ENCODE peak calls at places on chromosome 5, in five cellular contexts. O, J, V, S and C are unnamed samples.

GRCh38 chr5:935510-936084 is 42.9 kb downstream of the TRIP13 start:
- DNase-seq in O (no peak), S (no peak), J (no peak), V (no peak), C (no peak)

GRCh38 chr5:54002183-54002770 is 308.1 kb downstream of the ARL15 start:
- DNase-seq in V (no peak), J (no peak), O (no peak), S (no peak), C (no peak)

GRCh38 chr5:87210743-87211142 is 56.9 kb upstream of the RASA1 start:
- DNase-seq in S (no peak), J (no peak), O (no peak), V (peak; percentile 15), C (no peak)

GRCh38 chr5:139445325-139446170 is 6.2 kb upstream of the DNAJC18 start:
- DNase-seq in S (no peak), O (no peak), V (no peak), J (no peak), C (no peak)

GRCh38 chr5:93722588-93722987 is 18.8 kb downstream of the POU5F2 start:
- DNase-seq in S (no peak), V (no peak), O (no peak), J (no peak), C (no peak)

GRCh38 chr5:75526065-75526464 is 14.4 kb downstream of the POLK start:
- DNase-seq in O (no peak), V (no peak), S (no peak), J (no peak), C (no peak)

GRCh38 chr5:105168806-105169205 is 1606.2 kb upstream of the NUDT12 start:
- DNase-seq in V (no peak), O (no peak), J (no peak), S (no peak), C (no peak)

GRCh38 chr5:52502591-52502990 is 285.1 kb upstream of the ITGA1 start:
- DNase-seq in O (no peak), S (no peak), V (no peak), J (no peak), C (no peak)

GRCh38 chr5:148831590-148832565 is 5.5 kb downstream of the ADRB2 start:
- DNase-seq in O (no peak), V (no peak), S (peak; percentile 59), J (no peak), C (no peak)

GRCh38 chr5:150137168-150137957 is 18.3 kb downstream of the PDGFRB start:
- DNase-seq in V (no peak), O (no peak), S (no peak), J (peak; percentile 97), C (peak; percentile 51)

GRCh38 chr5:151281001-151281639 is 22.4 kb downstream of the SLC36A3 start:
- DNase-seq in V (no peak), O (no peak), J (no peak), S (no peak), C (no peak)

GRCh38 chr5:141848771-141849370 is 29.3 kb downstream of the PCDH1 start:
- DNase-seq in V (no peak), O (peak; percentile 87), S (no peak), J (peak; percentile 71), C (peak; percentile 95)

GRCh38 chr5:58775699-58776098 is 192.8 kb downstream of the RAB3C start:
- DNase-seq in S (peak; percentile 39), O (no peak), J (no peak), V (no peak), C (no peak)

GRCh38 chr5:9482381-9482780 is 63.5 kb downstream of the SEMA5A start:
- DNase-seq in O (no peak), V (no peak), J (no peak), S (no peak), C (no peak)

GRCh38 chr5:139561655-139562451 is 714 bp downstream of the UBE2D2 start:
- DNase-seq in V (no peak), O (peak; percentile 69), S (no peak), J (no peak), C (peak; percentile 45)

GRCh38 chr5:31625394-31625793 is 13.5 kb upstream of the PDZD2 start:
- DNase-seq in V (no peak), O (no peak), J (no peak), S (no peak), C (no peak)

GRCh38 chr5:74468421-74468820 is 172.1 kb downstream of the ENC1 start:
- DNase-seq in V (no peak), O (no peak), S (no peak), J (no peak), C (no peak)

GRCh38 chr5:9737265-9737664 is 107.1 kb upstream of the TAS2R1 start:
- DNase-seq in J (no peak), S (no peak), O (no peak), V (no peak), C (no peak)

GRCh38 chr5:63963926-63964325 is 1.7 kb upstream of the HTR1A start:
- DNase-seq in V (no peak), J (no peak), O (no peak), S (no peak), C (no peak)

GRCh38 chr5:16245249-16245648 is 65.7 kb upstream of the MARCHF11 start:
- DNase-seq in S (no peak), V (no peak), O (no peak), J (no peak), C (no peak)

GRCh38 chr5:39209924-39210323 is 9.4 kb downstream of the FYB1 start:
- DNase-seq in V (no peak), S (no peak), O (no peak), J (no peak), C (no peak)

GRCh38 chr5:37738057-37738691 is 101.7 kb downstream of the GDNF start:
- DNase-seq in J (peak; percentile 16), O (no peak), S (peak; percentile 62), V (peak; percentile 59), C (no peak)

GRCh38 chr5:88671808-88672499 is 211.0 kb downstream of the MEF2C start:
- DNase-seq in S (no peak), O (no peak), J (no peak), V (no peak), C (peak; percentile 92)

GRCh38 chr5:139413963-139414362 is 10.1 kb upstream of the SPATA24 start:
- DNase-seq in V (no peak), O (no peak), J (no peak), S (no peak), C (no peak)

GRCh38 chr5:22557251-22557650 is 295.9 kb downstream of the CDH12 start:
- DNase-seq in V (no peak), O (no peak), J (no peak), S (no peak), C (no peak)

GRCh38 chr5:172451771-172452197 is 2.5 kb downstream of the SH3PXD2B start:
- DNase-seq in O (no peak), S (no peak), J (peak; percentile 51), V (no peak), C (peak; percentile 32)

GRCh38 chr5:13921573-13921972 is 22.9 kb downstream of the DNAH5 start:
- DNase-seq in O (no peak), J (no peak), S (no peak), V (no peak), C (no peak)

GRCh38 chr5:102930244-102930643 is 175.1 kb downstream of the PAM start:
- DNase-seq in J (no peak), O (no peak), V (no peak), S (no peak), C (no peak)

DNA sequence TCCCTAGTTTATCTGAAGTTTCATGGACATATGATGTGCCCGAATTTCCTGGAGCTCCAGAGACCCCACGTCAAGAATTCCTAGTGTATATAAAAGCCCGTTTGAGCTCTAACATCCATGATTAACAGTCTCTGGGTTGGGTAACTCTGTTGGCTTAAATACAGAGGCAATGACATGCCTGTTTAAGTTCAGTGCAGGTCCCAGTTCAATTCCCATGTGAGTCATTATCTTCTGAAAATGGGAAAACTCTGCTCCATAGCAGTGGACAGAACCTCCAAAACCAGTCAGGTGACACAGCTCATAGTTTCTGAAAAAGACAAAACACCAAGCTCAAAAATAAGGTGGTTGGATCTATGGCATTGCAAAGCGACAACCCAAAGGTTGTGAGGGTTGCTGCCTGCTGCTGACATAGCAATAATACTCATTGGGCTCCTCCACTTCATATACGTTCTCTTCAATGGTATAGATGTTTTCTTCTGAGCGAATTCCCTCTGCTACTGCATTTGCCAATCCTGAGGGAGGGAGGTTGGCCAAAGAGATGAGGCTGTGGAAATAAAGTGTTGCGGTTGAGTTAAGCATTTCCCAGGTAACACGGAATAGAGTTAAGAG is 22.0 kb downstream of the HAVCR2 start:
- DNase-seq in S (no peak), J (no peak), O (no peak), V (no peak), C (no peak)
- TF ChIP-seq REST in S (no peak), J (no peak), O (no peak), V (no peak), C (no peak)

DNA sequence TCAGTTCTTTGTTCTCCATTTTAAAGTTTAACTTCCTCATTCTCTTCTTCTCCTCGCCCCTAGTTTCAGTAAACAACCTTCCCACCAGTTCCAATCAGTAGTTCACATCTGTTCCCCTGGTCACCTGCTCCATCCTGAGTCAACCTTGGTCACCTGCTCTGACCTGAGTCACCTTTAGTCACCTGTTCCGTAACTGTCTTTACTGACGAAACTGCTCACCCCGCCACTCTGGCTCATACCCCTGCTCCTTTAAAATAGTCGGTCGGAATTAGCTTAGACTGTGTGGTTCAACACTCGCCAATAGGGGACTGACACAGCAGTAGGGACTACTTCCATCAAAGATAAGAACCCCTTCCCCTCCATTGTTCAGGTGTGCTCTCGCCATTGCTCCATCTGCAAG is 76.3 kb upstream of the GPBP1 start:
- DNase-seq in O (no peak), J (no peak), S (no peak), V (no peak), C (no peak)
- TF ChIP-seq EZH2 in O (no peak), J (no peak), S (no peak), V (no peak), C (no peak)

DNA sequence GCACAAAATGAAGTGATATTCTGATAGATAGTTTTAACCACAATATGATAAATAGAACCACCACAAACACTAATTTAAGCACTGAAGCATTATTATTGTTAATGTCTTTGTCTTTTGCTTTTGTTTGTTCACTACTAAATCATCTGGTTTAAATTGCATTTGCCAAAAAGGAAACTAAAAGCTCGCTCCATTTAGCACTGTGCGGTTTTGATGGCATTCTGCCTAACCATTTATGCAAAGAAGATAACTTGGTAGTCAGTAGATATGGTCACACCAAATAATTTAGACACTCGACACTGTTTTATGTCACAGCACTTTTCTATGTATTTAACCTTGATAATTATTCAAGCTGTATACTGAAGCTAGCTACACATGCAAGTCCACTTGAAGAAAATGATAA is 849.8 kb upstream of the CDH6 start:
- DNase-seq in S (no peak), J (no peak), V (no peak), O (no peak), C (no peak)
- TF ChIP-seq REST in S (no peak), J (no peak), V (no peak), O (no peak), C (no peak)

DNA sequence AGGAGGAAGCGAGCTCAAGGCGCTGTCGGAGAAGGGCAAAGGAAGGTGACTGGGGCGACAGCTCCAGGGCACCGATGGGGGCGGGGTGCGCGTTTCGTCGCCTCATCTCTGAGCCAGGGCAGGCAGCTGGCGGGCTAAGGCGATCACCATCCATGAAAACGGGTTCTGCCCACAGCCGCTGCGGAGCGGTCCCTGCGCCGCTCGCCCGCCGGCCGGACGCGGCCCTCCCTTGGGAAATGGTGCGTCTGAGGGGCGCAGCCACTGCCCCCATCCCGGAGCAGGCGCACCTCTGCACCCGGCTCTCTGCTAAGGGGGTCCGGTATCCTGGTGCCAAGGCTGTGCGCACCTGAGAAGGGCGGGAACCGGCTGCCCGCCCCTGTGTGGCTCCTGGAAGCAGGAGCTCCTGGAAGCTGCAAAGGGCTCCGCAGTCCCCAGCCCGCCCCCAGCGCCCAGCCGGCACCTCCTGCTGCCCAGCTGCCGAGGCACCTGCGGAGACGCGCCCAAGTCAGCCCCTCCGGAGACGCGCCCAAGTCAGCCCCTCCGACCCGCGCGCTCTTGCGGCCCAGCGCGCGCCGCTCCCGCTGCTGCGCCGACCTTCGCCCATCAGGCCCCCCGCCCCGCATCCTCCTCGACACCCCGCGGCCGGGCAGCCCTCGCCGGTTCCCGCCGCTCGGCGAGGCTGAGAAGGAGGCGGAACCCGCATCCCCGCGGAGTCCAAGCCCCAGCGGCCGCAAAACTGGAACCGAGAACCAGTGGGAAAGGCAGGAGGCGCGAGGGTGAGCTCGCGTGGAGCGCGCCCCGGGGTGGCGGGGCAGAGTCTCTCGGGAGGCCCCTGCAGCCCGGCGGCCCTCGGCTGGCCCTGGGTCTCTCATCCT is 757 bp downstream of the ANKRD34B start:
- DNase-seq in O (no peak), V (no peak), J (no peak), S (no peak), C (peak; percentile 54)
- TF ChIP-seq EZH2 in O (no peak), V (no peak), J (no peak), S (no peak), C (no peak)